ENCODE peak calls at places on chromosomes 13 and 19, in seven cellular contexts. N is Peyer's patch; U is IMR-90; A is PC-9; J is ovary; H is heart right ventricle; F is CD8-positive, alpha-beta T cell. E is an unnamed sample.

GRCh38 chr13:31611214-31611613 is 128.1 kb upstream of the RXFP2 start:
- DNase-seq in A (no peak), J (no peak), H (no peak), U (no peak), N (no peak), F (no peak), E (no peak)

GRCh38 chr19:48921721-48922500 is 11.6 kb upstream of the DHDH start:
- DNase-seq in A (no peak), J (no peak), N (no peak), H (no peak), U (no peak), F (no peak), E (no peak)

GRCh38 chr19:44728178-44728577 is 20.3 kb upstream of the BCL3 start:
- DNase-seq in A (no peak), N (no peak), F (no peak), J (no peak), H (no peak), U (no peak), E (no peak)

GRCh38 chr19:11151181-11151580 is 4.4 kb downstream of the SPC24 start:
- DNase-seq in A (peak; percentile 5), U (no peak), F (no peak), J (no peak), N (no peak), H (peak; percentile 55), E (no peak)

GRCh38 chr19:16824658-16825311 is 4.4 kb upstream of the SIN3B start:
- DNase-seq in H (no peak), A (peak; percentile 57), U (peak; percentile 51), N (no peak), J (no peak), F (no peak), E (no peak)

GRCh38 chr13:99374169-99374991 is 67.2 kb upstream of the GPR183 start:
- DNase-seq in H (no peak), A (no peak), J (no peak), N (peak; percentile 82), F (no peak), U (no peak), E (no peak)

GRCh38 chr13:66635526-66635925 is 594.6 kb downstream of the PCDH9 start:
- DNase-seq in F (no peak), J (no peak), H (no peak), N (no peak), U (peak; percentile 93), A (peak; percentile 51), E (no peak)

GRCh38 chr19:49875801-49876421 is 1.2 kb downstream of the AKT1S1 start:
- DNase-seq in A (no peak), U (peak; percentile 29), J (peak; percentile 73), N (peak; percentile 51), H (peak; percentile 72), F (peak; percentile 33), E (peak; percentile 87)

DNA sequence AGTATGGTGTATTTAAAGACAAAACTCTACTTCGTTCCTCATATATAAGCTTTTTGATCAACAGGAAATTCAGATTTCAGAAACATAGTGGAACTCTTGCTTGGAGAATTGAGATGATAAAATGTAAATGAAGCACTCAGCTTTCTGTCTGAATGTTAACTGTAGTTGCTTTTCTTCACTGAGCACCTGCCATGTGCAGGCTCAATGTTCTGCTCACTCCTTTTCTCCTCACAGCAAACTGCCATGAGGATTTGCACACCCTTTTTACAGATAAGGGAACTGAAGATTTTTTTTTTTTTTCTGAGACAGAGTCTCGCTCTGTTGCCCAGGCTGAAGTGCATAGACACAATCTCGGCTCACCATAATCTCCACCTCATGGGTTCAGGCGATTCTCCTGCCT is 28.0 kb upstream of the FOXO1 start:
- DNase-seq in F (no peak), H (no peak), A (no peak), U (no peak), N (no peak), J (no peak), E (no peak)
- H3K4me1 ChIP-seq in F (no peaks in the 10 kb centered on the region), H (no peaks in the 10 kb centered on the region), A (no peaks in the 10 kb centered on the region), U (no peaks in the 10 kb centered on the region), N (no peaks in the 10 kb centered on the region), J (no peaks in the 10 kb centered on the region), E (no peaks in the 10 kb centered on the region)

GRCh38 chr19:36898422-36898821 is 17.7 kb downstream of the ZNF829 start:
- DNase-seq in A (no peak), F (no peak), H (no peak), U (no peak), N (no peak), J (no peak), E (no peak)
- H3K9me3 ChIP-seq in A (peaks cover 56% of the 10 kb centered on the region), F (peaks cover 51% of the 10 kb centered on the region), H (peaks cover 99% of the 10 kb centered on the region), U (peaks cover 54% of the 10 kb centered on the region), N (peaks cover 15% of the 10 kb centered on the region), J (peaks cover 15% of the 10 kb centered on the region), E (peaks cover 88% of the 10 kb centered on the region)

GRCh38 chr19:6198896-6199239 is 63.4 kb downstream of the ACSBG2 start:
- DNase-seq in F (no peak), U (no peak), H (no peak), A (no peak), J (peak; percentile 31), N (no peak), E (no peak)

GRCh38 chr19:6204866-6205723 is 69.6 kb downstream of the ACSBG2 start:
- DNase-seq in A (no peak), F (no peak), H (no peak), J (no peak), U (no peak), N (no peak), E (no peak)

GRCh38 chr19:6196361-6196760 is 60.9 kb downstream of the ACSBG2 start:
- DNase-seq in N (no peak), F (no peak), J (no peak), H (no peak), A (no peak), U (no peak), E (no peak)

GRCh38 chr19:6204212-6204611 is 68.7 kb downstream of the ACSBG2 start:
- DNase-seq in H (no peak), U (no peak), J (no peak), A (peak; percentile 67), F (no peak), N (no peak), E (peak; percentile 75)

DNA sequence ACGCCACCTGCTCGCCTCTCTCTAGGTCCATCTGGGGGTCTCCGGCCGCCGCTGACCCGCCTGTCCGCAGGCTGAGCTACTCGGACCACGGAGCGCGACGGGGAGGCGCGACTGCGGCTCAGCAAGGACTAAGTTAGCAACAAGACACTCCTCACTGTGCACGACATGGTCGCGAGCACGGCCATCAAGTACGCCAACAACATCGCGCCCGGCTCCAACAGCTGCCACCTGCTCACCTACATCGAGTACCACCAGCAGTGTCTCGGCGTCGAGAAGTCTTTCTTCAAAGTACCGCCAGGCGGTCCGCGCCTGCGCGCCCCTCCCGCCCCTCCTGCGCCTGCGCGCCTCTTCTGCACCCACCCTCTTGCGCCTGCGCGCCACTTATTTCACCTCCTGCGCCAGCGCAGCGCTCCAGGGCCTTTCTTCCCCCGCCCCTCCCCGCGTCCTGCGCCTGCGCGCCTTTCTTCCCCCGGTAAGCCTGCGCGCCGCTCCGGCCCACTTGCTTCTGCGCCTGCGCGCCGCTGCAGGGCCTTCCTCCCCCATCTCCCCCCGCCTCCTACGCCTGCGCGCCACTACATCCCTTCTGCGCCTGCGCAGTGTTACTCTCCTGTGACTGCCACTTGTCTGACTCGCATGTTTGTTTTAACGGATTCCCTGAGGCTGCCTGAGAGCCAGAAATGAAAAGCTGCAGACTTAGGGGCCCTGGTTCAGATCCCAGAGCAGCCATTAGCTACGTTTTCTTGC is 63.9 kb downstream of the ACSBG2 start:
- DNase-seq in J (peak; percentile 99), N (peak; percentile 96), F (peak; percentile 99), H (peak; percentile 98), U (peak; percentile 98), A (peak; percentile 88), E (peak; percentile 100)
- H3K4me1 ChIP-seq in J (no peaks in the 10 kb centered on the region), N (peaks cover 4% of the 10 kb centered on the region), F (peaks cover 11% of the 10 kb centered on the region), H (peaks cover 18% of the 10 kb centered on the region), U (peaks cover 6% of the 10 kb centered on the region), A (no peaks in the 10 kb centered on the region), E (peaks cover 10% of the 10 kb centered on the region)

GRCh38 chr13:41274881-41275280 is 11.5 kb upstream of the MTRF1 start:
- DNase-seq in J (no peak), H (no peak), F (no peak), N (no peak), A (no peak), U (peak; percentile 32), E (no peak)

GRCh38 chr13:41268764-41269163 is 5.4 kb upstream of the MTRF1 start:
- DNase-seq in U (peak; percentile 28), J (no peak), F (no peak), N (no peak), H (no peak), A (no peak), E (no peak)

GRCh38 chr13:41273806-41274441 is 10.5 kb upstream of the MTRF1 start:
- DNase-seq in H (no peak), F (no peak), J (no peak), U (no peak), N (no peak), A (no peak), E (no peak)

GRCh38 chr13:41267106-41267505 is 3.7 kb upstream of the MTRF1 start:
- DNase-seq in H (no peak), N (no peak), U (peak; percentile 18), J (no peak), F (no peak), A (no peak), E (no peak)

DNA sequence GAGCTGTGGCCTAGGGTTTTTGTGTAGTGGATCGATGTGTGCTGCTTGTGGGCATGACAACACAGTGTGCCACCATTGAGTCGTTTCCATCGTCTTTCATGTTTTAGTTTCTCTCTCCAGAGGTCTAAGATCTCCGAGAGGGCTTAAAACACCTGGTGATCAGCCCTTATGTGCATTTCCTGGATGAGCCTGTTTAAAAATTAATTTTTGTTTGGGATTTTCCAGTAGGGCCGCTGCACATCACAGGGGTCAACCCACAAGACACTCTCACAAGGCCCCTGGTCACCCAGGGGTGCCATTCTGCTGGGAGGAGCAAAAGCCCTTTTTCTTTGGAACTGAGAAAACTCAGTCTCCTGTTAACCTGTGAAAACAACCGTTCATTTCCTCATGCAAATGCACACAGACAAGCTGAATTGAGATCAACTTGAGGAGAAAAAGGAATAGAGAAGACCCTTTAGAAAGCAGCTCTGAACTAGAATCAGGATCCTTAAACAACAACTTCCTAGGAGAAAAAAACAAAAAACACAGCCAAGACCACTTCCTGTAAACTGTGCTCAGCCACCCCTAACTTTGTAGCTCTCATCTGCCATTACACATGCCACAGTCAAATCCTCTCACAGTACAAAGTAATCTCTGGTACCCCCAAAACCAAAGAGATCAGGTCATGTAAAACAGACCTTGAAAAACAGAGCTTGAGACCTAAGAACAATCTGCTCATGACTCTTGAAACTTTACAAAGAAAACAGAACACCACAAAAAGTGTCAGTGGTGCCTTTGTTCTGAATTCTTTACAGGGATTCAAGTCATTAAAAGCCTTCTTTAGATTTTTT is 8.3 kb upstream of the MTRF1 start:
- DNase-seq in H (no peak), U (no peak), A (no peak), F (no peak), J (no peak), N (no peak), E (no peak)
- H3K9me3 ChIP-seq in H (peaks cover 29% of the 10 kb centered on the region), U (peaks cover 10% of the 10 kb centered on the region), A (peaks cover 8% of the 10 kb centered on the region), F (peaks cover 3% of the 10 kb centered on the region), J (no peaks in the 10 kb centered on the region), N (no peaks in the 10 kb centered on the region), E (no peaks in the 10 kb centered on the region)

GRCh38 chr13:95684463-95684862 is 7.5 kb downstream of the DNAJC3 start:
- DNase-seq in A (no peak), F (no peak), H (no peak), N (no peak), U (no peak), J (no peak), E (no peak)
- H3K4me1 ChIP-seq in A (peaks cover 8% of the 10 kb centered on the region), F (peaks cover 16% of the 10 kb centered on the region), H (peaks cover 34% of the 10 kb centered on the region), N (no peaks in the 10 kb centered on the region), U (no peaks in the 10 kb centered on the region), J (no peaks in the 10 kb centered on the region), E (peaks cover 67% of the 10 kb centered on the region)